ENCODE peak calls at places on chromosomes 2 and 18, in five cellular contexts. Y, U, E, O and H are unnamed samples. For H3K4me1 and H3K27me3, the result is how much of the 10 kb centered on the place peaks cover.

GRCh38 chr2:241730679-241731293 is 3.6 kb upstream of the D2HGDH start:
- DNase-seq in Y (no peak), U (no peak), E (no peak), O (no peak), H (no peak)

GRCh38 chr18:70207181-70207580 is 1.7 kb upstream of the RTTN start:
- DNase-seq in Y (no peak), U (no peak), E (no peak), O (no peak), H (no peak)

GRCh38 chr2:127829845-127830246 is 18.9 kb upstream of the WDR33 start:
- DNase-seq in Y (no peak), U (peak), E (no peak), O (no peak), H (no peak)

GRCh38 chr2:35428548-35428947 is 927.0 kb upstream of the CRIM1 start:
- DNase-seq in Y (no peak), U (no peak), E (peak), O (no peak), H (peak)

GRCh38 chr2:12399244-12399643 is 317.5 kb upstream of the TRIB2 start:
- DNase-seq in Y (no peak), U (no peak), E (no peak), O (no peak), H (no peak)

GRCh38 chr2:96822786-96823185 is 6.7 kb downstream of the CNNM3 start:
- DNase-seq in Y (no peak), U (no peak), E (no peak), O (no peak), H (no peak)

GRCh38 chr18:45993441-45993840 is 26.3 kb upstream of the EPG5 start:
- DNase-seq in Y (no peak), U (no peak), E (peak), O (no peak), H (no peak)

GRCh38 chr2:18791172-18791797 is 201.9 kb upstream of the NT5C1B start:
- DNase-seq in Y (no peak), U (no peak), E (peak), O (peak), H (no peak)

GRCh38 chr2:108916397-108917077 is 72.5 kb downstream of the EDAR start:
- DNase-seq in Y (no peak), U (no peak), E (no peak), O (no peak), H (no peak)

GRCh38 chr2:132550285-132550684 is 119.7 kb downstream of the LYPD1 start:
- DNase-seq in Y (no peak), U (no peak), E (no peak), O (no peak), H (no peak)

GRCh38 chr2:184047536-184047935 is 550.8 kb upstream of the ZNF804A start:
- DNase-seq in Y (no peak), U (no peak), E (no peak), O (no peak), H (no peak)

GRCh38 chr2:164896226-164896625 is 54.6 kb upstream of the COBLL1 start:
- DNase-seq in Y (no peak), U (no peak), E (peak), O (no peak), H (no peak)

GRCh38 chr2:239186958-239187357 is 213.9 kb downstream of the HDAC4 start:
- DNase-seq in Y (no peak), U (no peak), E (no peak), O (no peak), H (no peak)

GRCh38 chr2:217370391-217370790 is 510.5 kb upstream of the TNP1 start:
- DNase-seq in Y (no peak), U (no peak), E (peak), O (no peak), H (no peak)

GRCh38 chr2:143684731-143685364 is 555.6 kb downstream of the ARHGAP15 start:
- DNase-seq in Y (no peak), U (no peak), E (no peak), O (no peak), H (no peak)

GRCh38 chr2:65430515-65431416 is 1.6 kb downstream of the SPRED2 start:
- DNase-seq in Y (peak), U (no peak), E (peak), O (peak), H (peak)

GRCh38 chr2:215313219-215313656 is 1.4 kb downstream of the ATIC start:
- DNase-seq in Y (no peak), U (no peak), E (no peak), O (no peak), H (no peak)
- H3K4me1 ChIP-seq in Y (under half), U (under half), E (under half), O (under half), H (under half)

GRCh38 chr2:37357461-37358008 is 13.1 kb downstream of the QPCT start:
- DNase-seq in Y (no peak), U (no peak), E (peak), O (no peak), H (no peak)

GRCh38 chr2:37364351-37364750 is 19.9 kb downstream of the QPCT start:
- DNase-seq in Y (no peak), U (no peak), E (no peak), O (no peak), H (no peak)

GRCh38 chr2:37358466-37358865 is 14.0 kb downstream of the QPCT start:
- DNase-seq in Y (no peak), U (no peak), E (no peak), O (no peak), H (no peak)

GRCh38 chr2:37361994-37362698 is 17.7 kb downstream of the QPCT start:
- DNase-seq in Y (no peak), U (no peak), E (no peak), O (no peak), H (no peak)

GRCh38 chr2:37361416-37361815 is 17.0 kb downstream of the QPCT start:
- DNase-seq in Y (no peak), U (no peak), E (no peak), O (no peak), H (no peak)
- H3K27ac ChIP-seq in Y (no peak), U (peak), E (no peak), O (no peak), H (no peak)

GRCh38 chr18:78797499-78797898 is 182.1 kb upstream of the SALL3 start:
- DNase-seq in Y (no peak), U (no peak), E (no peak), O (no peak), H (no peak)
- H3K27me3 ChIP-seq in Y (under half), U (under half), E (under half), O (under half), H (under half)

DNA sequence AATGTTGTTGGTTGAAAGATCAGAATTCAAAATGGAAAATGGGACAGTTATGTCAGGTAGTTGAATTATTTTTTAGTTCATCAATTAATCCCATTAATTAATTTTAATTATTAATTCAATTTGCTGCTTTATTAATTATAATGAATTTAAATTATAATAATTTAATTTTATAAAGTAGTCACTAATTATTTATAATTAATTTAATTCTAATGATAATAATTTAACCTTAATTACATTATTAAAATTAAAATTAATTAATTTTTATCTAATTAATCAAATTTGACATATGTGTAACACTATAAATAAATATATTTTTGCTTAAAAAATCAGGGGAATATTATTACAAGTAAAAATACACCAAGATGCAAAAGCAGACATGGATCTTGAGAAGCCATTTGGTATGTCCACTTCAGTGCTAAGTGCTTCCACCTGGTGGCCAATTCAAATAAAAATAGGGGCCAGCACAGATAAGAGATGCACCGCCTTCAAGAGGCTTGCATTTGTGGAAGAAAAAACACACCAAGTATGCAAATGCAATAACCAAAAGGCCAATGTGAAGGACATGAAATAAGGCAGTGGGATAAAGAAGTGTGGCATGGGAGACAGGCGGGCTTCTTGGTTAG is 73.2 kb downstream of the MBP start:
- DNase-seq in Y (no peak), U (no peak), E (peak), O (no peak), H (no peak)
- H3K4me1 ChIP-seq in Y (under half), U (under half), E (under half), O (under half), H (under half)